ENCODE peak calls at places on chromosomes 6 and 20, in nine cellular contexts. N, T, C, A, G, Z, H, Y and D are unnamed samples. For H3K27me3, the result is how much of the 10 kb centered on the place peaks cover.

GRCh38 chr6:7730003-7730402 is 4.1 kb downstream of the BMP6 start:
- DNase-seq in G (no peak), A (no peak), Z (no peak), N (no peak), Y (no peak), H (no peak), T (no peak), C (no peak), D (no peak)

GRCh38 chr6:71082033-71082620 is 125.3 kb upstream of the B3GAT2 start:
- DNase-seq in T (no peak), H (no peak), A (no peak), Z (no peak), G (no peak), Y (no peak), C (no peak), N (no peak), D (no peak)

GRCh38 chr20:1816384-1817381 is 78.5 kb upstream of the SIRPA start:
- DNase-seq in Y (no peak), C (no peak), A (no peak), N (peak), G (no peak), Z (no peak), T (no peak), H (no peak), D (no peak)

GRCh38 chr6:111740506-111740905 is 132.7 kb downstream of the FYN start:
- DNase-seq in Y (no peak), Z (no peak), A (no peak), H (no peak), C (no peak), N (no peak), G (no peak), T (no peak), D (no peak)

GRCh38 chr20:2699775-2700413 is 7.3 kb downstream of the EBF4 start:
- DNase-seq in C (no peak), T (no peak), N (no peak), Z (no peak), H (no peak), G (no peak), Y (no peak), A (no peak), D (peak)

GRCh38 chr6:158519354-158519753 is 40.5 kb upstream of the TMEM181 start:
- DNase-seq in H (no peak), A (no peak), C (no peak), Z (no peak), Y (no peak), T (no peak), G (no peak), N (no peak), D (no peak)

GRCh38 chr6:32830936-32831335 is 7.6 kb downstream of the TAP2 start:
- DNase-seq in N (no peak), Z (no peak), Y (no peak), G (no peak), A (no peak), H (no peak), C (no peak), T (no peak), D (no peak)

GRCh38 chr20:21230686-21231085 is 72.4 kb upstream of the XRN2 start:
- DNase-seq in H (no peak), Z (no peak), Y (no peak), C (no peak), A (no peak), T (no peak), G (no peak), N (no peak), D (no peak)

GRCh38 chr6:164106345-164106769 is 691.8 kb downstream of the QKI start:
- DNase-seq in Z (no peak), H (peak), T (no peak), Y (no peak), G (no peak), A (peak), C (no peak), N (peak), D (peak)

GRCh38 chr20:33443512-33444239 is at the start of gene SNTA1:
- DNase-seq in N (peak), A (peak), G (no peak), T (peak), H (peak), Y (peak), C (peak), Z (peak), D (peak)

GRCh38 chr20:56003111-56003800 is 2.1 kb downstream of the CBLN4 start:
- DNase-seq in Z (no peak), Y (no peak), H (no peak), G (no peak), C (no peak), T (no peak), A (no peak), N (peak), D (no peak)

GRCh38 chr6:130934848-130935585 is 107.8 kb downstream of the SMLR1 start:
- DNase-seq in A (no peak), G (no peak), N (no peak), C (no peak), Y (no peak), H (no peak), T (no peak), Z (no peak), D (no peak)

GRCh38 chr6:154590770-154591169 is 80.3 kb upstream of the CNKSR3 start:
- DNase-seq in H (no peak), T (no peak), C (no peak), N (no peak), G (no peak), Y (no peak), A (no peak), Z (peak), D (no peak)

GRCh38 chr20:8855315-8855714 is 213.6 kb upstream of the PLCB4 start:
- DNase-seq in Z (no peak), C (no peak), H (no peak), Y (peak), N (no peak), T (no peak), A (no peak), G (no peak), D (no peak)

GRCh38 chr6:34575326-34575725 is 19.2 kb upstream of the SPDEF start:
- DNase-seq in T (no peak), Y (no peak), G (no peak), H (no peak), N (peak), Z (no peak), C (no peak), A (no peak), D (peak)

GRCh38 chr6:20340459-20340858 is 61.2 kb upstream of the E2F3 start:
- DNase-seq in G (no peak), Z (no peak), T (no peak), N (no peak), A (no peak), C (no peak), Y (no peak), H (no peak), D (peak)

DNA sequence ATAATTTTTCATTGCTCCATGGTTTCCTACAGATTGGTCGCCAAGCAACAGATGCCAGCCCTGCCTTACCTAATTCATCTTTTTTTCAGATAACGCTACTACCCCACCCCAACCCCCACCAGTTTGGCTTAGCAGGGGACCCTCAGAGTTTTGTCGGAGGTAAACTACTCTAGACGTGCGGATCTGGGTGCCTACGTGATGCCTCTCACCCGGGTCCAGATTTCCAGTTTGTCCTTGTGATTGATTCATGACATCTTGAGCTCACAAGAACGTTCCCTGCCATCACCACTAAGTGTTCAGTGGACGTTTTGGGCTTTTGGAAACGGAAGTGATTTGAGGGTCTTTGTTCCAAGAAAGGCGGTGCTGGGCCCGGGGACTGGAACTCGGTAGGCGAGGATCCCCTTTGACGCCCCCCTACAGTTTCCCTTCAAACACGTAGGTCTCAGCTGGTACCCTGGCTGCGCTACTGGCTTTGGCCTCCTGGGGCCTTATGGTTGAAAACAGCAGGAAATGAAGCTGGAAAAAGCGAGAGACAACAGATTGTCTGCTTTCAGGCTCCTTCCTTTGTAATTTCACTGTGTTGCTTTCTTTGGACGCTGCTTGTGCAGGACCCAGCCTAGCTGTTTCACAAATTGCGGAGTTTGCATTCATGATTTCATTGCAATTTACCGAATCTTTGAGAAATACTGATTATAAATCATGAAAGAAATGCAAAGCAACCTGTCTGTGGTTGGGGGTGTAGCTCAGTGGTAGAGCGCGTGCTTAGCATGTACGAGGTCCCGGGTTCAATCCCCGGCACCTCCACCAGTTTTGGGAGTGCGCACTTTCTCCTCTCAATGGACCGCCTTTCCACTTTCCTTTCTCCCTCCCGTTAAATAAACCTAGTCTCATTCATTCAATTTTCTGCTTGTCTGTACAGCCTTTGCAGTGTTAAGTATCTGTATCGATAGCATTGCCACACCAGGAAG is 81.0 kb downstream of the GPX5 start:
- DNase-seq in H (no peak), N (peak), A (no peak), Y (no peak), Z (no peak), T (peak), C (no peak), G (no peak), D (peak)
- H3K27ac ChIP-seq in H (no peak), N (peak), A (no peak), Y (no peak), Z (no peak), T (no peak), C (no peak), G (no peak), D (no peak)

DNA sequence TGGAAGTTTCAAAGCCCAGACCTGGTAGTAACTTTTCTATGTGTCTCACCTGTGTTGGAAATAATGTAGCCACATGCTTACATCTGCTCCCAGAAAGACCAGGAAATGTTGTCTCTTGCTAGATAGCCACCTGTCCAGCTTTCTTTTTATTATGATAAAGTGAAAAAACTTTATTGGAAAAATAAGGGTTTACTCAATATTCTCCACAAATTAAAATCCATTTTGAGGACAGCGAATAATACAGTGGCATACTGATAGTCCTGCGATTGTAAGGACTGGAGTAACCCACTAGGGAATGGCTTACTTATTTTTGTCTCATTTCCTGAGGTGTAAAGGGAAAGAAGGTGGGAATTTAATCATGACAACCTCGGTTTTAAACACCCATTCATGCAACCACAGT is 100.1 kb downstream of the HFE start:
- DNase-seq in G (no peak), N (no peak), Z (no peak), Y (no peak), T (no peak), C (no peak), A (no peak), H (no peak), D (no peak)
- H3K4me3 ChIP-seq in G (no peak), N (peak), Z (no peak), Y (no peak), T (no peak), C (no peak), A (no peak), H (no peak), D (peak)

DNA sequence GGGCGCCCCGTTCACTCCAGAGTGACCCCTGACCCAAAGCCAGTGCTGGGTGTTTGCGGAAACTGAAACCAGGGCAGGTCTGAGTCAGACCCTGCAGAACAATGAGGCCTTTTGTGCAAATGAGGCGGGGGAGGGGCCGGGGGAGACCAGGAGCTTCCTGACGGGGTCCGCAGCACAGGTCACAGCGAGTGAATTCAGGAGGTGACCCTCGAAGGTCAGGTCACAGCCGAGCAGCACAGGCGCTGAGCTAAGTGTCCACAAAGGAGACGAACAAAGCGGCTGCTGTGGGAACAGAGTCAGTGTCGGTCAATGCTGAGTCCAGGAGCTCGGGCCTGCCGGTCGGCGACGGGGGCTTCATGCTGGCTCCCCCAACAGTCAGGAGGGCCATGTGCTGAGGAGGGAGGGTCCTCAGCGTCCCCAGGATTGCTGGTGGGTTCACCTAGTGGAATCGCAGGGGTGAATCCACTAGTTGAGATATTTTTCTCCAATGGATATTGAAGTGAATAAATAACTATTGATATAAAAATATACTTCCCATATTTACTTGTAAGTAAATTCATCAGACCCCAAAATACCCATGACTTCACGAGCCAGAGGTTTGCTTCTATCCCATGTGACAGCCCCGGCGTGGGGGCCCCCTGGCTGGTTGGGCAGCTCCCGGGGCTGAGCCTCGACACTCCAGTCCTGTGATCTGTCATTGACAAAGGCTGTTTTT is 188.4 kb upstream of the SULF2 start:
- DNase-seq in T (no peak), Y (peak), H (peak), Z (no peak), C (no peak), N (peak), A (no peak), G (no peak), D (peak)
- H3K27me3 ChIP-seq in T (under half), Y (under half), H (under half), Z (under half), C (under half), N (under half), A (under half), G (under half), D (under half)

GRCh38 chr20:38109657-38110524 is 55.2 kb downstream of the TGM2 start:
- DNase-seq in A (peak), N (peak), T (no peak), Z (no peak), C (peak), Y (peak), G (no peak), H (peak), D (no peak)
- H3K27ac ChIP-seq in A (peak), N (no peak), T (no peak), Z (peak), C (peak), Y (peak), G (peak), H (peak), D (no peak)

GRCh38 chr6:84597238-84597875 is 167.0 kb downstream of the TBX18 start:
- DNase-seq in H (no peak), N (no peak), C (no peak), Y (no peak), Z (no peak), A (no peak), T (no peak), G (no peak), D (no peak)
- H3K4me3 ChIP-seq in H (no peak), N (no peak), C (no peak), Y (no peak), Z (no peak), A (no peak), T (no peak), G (no peak), D (no peak)

GRCh38 chr6:89199571-89199970 is 17.6 kb downstream of the GABRR1 start:
- DNase-seq in N (no peak), A (no peak), G (no peak), Y (no peak), H (no peak), T (no peak), C (no peak), Z (no peak), D (no peak)

GRCh38 chr6:89198235-89198634 is 18.9 kb downstream of the GABRR1 start:
- DNase-seq in N (peak), T (no peak), Y (no peak), C (no peak), Z (no peak), H (no peak), A (no peak), G (no peak), D (no peak)

GRCh38 chr6:89197141-89197540 is 20.0 kb downstream of the GABRR1 start:
- DNase-seq in Y (no peak), A (no peak), G (no peak), C (no peak), Z (no peak), N (no peak), T (no peak), H (no peak), D (no peak)

GRCh38 chr6:89194559-89194958 is 22.6 kb downstream of the GABRR1 start:
- DNase-seq in Y (no peak), Z (no peak), A (no peak), G (no peak), N (no peak), T (no peak), C (no peak), H (no peak), D (no peak)
- H3K27me3 ChIP-seq in Y (under half), Z (under half), A (under half), G (under half), N (under half), T (under half), C (under half), H (under half), D (under half)

GRCh38 chr20:44393608-44394519 is 38.4 kb downstream of the HNF4A start:
- DNase-seq in G (no peak), T (no peak), Z (no peak), A (no peak), Y (no peak), H (no peak), C (no peak), N (peak), D (no peak)

GRCh38 chr20:44392776-44393607 is 37.5 kb downstream of the HNF4A start:
- DNase-seq in Z (no peak), H (no peak), A (no peak), Y (no peak), T (no peak), G (no peak), N (no peak), C (no peak), D (no peak)

GRCh38 chr20:44395183-44395962 is 39.9 kb downstream of the HNF4A start:
- DNase-seq in G (no peak), A (no peak), Z (no peak), Y (no peak), N (peak), H (no peak), T (no peak), C (no peak), D (no peak)

GRCh38 chr20:44395963-44396340 is 40.5 kb downstream of the HNF4A start:
- DNase-seq in H (no peak), G (no peak), Z (no peak), A (no peak), N (no peak), T (no peak), Y (no peak), C (no peak), D (no peak)

GRCh38 chr20:44394520-44395182 is 39.2 kb downstream of the HNF4A start:
- DNase-seq in Y (no peak), T (no peak), Z (no peak), A (no peak), H (no peak), G (no peak), N (peak), C (no peak), D (no peak)
- H3K27ac ChIP-seq in Y (no peak), T (no peak), Z (no peak), A (no peak), H (no peak), G (no peak), N (no peak), C (no peak), D (no peak)

DNA sequence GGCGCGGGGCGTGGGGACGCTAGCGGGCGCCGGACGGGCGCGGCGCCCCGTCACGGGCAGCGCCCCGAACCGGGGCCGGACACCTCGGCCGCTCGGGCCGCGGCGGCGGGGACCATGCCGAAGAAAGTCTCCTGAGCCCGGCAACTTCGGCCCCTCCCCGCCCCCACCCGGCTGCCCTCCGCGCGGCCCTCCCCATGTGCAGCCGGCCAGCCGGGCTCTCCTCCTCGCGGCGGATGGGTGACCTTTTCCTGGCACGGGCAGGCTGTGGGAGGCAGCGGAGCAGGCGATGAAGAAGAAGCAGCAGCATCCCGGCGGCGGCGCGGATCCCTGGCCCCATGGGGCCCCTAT is 289 bp downstream of the UST start:
- DNase-seq in H (peak), T (no peak), Y (peak), C (peak), Z (peak), A (peak), G (no peak), N (no peak), D (peak)
- H3K4me3 ChIP-seq in H (peak), T (no peak), Y (peak), C (peak), Z (peak), A (peak), G (peak), N (peak), D (peak)

DNA sequence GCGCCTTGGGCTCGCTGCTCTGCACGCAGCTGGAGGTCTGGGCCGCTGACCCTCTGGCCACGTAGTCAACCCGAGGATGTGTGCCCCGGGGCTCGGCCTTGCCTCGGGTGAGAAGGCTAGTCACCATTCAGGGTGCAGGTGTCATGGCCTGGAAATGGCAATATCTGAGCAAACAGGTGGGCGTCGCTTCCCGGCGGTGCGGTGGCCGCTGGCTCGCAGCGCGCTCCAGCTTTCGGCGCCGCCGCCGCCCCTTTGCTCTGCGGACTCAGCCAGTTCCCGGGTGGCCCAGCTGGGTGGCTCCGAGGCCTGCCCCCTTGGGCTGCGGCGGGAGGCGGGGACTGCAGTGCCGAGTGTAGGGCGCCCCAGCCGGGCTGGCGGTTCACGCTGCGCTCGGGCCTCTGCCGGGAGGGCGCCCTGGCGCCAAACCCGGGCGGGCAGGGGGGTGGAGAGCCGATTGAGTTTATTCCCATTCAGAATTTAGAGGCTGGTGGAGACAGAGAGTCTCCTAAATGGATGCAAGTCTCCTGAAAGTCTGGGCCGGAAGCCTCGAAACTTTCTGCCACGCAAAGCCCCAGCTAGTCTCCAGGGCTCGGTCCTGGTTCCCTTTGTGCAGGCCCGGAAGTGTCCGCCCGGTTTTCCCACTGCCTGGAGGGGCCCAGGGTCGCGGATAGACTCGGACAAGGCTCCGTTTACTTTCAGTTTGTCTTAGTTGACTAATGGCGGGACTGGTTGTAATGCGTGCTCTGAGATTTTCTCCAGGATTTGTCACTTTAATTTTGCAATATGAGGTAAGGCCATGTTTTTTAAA is 11.3 kb upstream of the TFAP2A start:
- DNase-seq in Y (no peak), H (no peak), T (no peak), C (peak), Z (no peak), A (no peak), N (peak), G (no peak), D (peak)
- H3K27me3 ChIP-seq in Y (under half), H (half or more), T (under half), C (under half), Z (under half), A (under half), N (half or more), G (under half), D (half or more)